ENCODE peak calls at places on chromosomes 1 and 21, in ten cellular contexts. A is CD4-positive, alpha-beta memory T cell; Z is brain microvascular endothelial cell; E is CD8-positive, alpha-beta memory T cell; N is lower lobe of right lung; B is thoracic aorta; C is IMR-90; J is left ventricle myocardium inferior; X is hepatocyte; S is mesendoderm. Y is an unnamed sample.
A peak's percentile ranks its signal among the peaks of the same experiment; 100 is the strongest.

GRCh38 chr1:199155166-199156033 is 516.6 kb downstream of the PTPRC start:
- DNase-seq in A (no peak), Z (no peak), E (no peak), N (no peak), B (no peak), C (no peak), J (no peak), X (no peak), S (no peak), Y (no peak)

GRCh38 chr1:37561794-37562132 is 5.0 kb downstream of the DNALI1 start:
- DNase-seq in A (peak; percentile 36), Z (peak; percentile 20), E (peak; percentile 8), N (no peak), B (no peak), C (peak; percentile 22), J (no peak), X (no peak), S (peak; percentile 64), Y (peak; percentile 72)

GRCh38 chr1:239025223-239025622 is 361.1 kb upstream of the CHRM3 start:
- DNase-seq in A (no peak), Z (no peak), E (no peak), N (no peak), B (no peak), C (no peak), J (no peak), X (no peak), S (no peak), Y (no peak)

GRCh38 chr1:230515451-230516145 is 89.5 kb upstream of the PGBD5 start:
- DNase-seq in A (no peak), Z (no peak), E (no peak), N (no peak), B (no peak), C (no peak), J (no peak), X (peak; percentile 31), S (no peak), Y (peak; percentile 49)

GRCh38 chr1:55355549-55355948 is 140.4 kb upstream of the USP24 start:
- DNase-seq in A (no peak), Z (no peak), E (no peak), N (no peak), B (no peak), C (no peak), J (no peak), X (no peak), S (no peak), Y (no peak)

GRCh38 chr1:164765557-164765956 is 206.6 kb downstream of the PBX1 start:
- DNase-seq in A (no peak), Z (peak; percentile 86), E (no peak), N (no peak), B (no peak), C (peak; percentile 93), J (no peak), X (no peak), S (peak; percentile 64), Y (no peak)

GRCh38 chr1:151157067-151157531 is 650 bp downstream of the TNFAIP8L2 start:
- DNase-seq in A (peak; percentile 73), Z (no peak), E (peak; percentile 48), N (no peak), B (no peak), C (no peak), J (no peak), X (no peak), S (no peak), Y (no peak)

GRCh38 chr1:43853161-43853921 is 80.3 kb upstream of the ARTN start:
- DNase-seq in A (peak; percentile 12), Z (no peak), E (peak; percentile 37), N (peak; percentile 83), B (no peak), C (peak; percentile 79), J (peak; percentile 74), X (no peak), S (no peak), Y (no peak)

GRCh38 chr1:152622803-152623202 is at the start of gene LCE3A:
- DNase-seq in A (no peak), Z (no peak), E (no peak), N (no peak), B (no peak), C (peak; percentile 0), J (no peak), X (no peak), S (no peak), Y (no peak)

GRCh38 chr1:94654031-94654430 is 112.5 kb upstream of the F3 start:
- DNase-seq in A (no peak), Z (peak; percentile 53), E (no peak), N (no peak), B (no peak), C (peak; percentile 53), J (no peak), X (peak; percentile 66), S (peak; percentile 96), Y (no peak)

GRCh38 chr1:40635763-40636500 is 29.6 kb downstream of the RIMS3 start:
- DNase-seq in A (no peak), Z (no peak), E (no peak), N (no peak), B (no peak), C (no peak), J (no peak), X (no peak), S (no peak), Y (no peak)

GRCh38 chr1:58932820-58933598 is 149.2 kb upstream of the JUN start:
- DNase-seq in A (peak; percentile 18), Z (peak; percentile 67), E (no peak), N (peak; percentile 85), B (no peak), C (peak; percentile 76), J (no peak), X (peak; percentile 83), S (no peak), Y (no peak)

GRCh38 chr1:215243275-215244054 is 160.9 kb downstream of the KCNK2 start:
- DNase-seq in A (no peak), Z (no peak), E (no peak), N (no peak), B (no peak), C (peak; percentile 2), J (no peak), X (no peak), S (peak; percentile 25), Y (no peak)

GRCh38 chr1:246613131-246613758 is 47.0 kb downstream of the CNST start:
- DNase-seq in A (no peak), Z (no peak), E (no peak), N (no peak), B (no peak), C (no peak), J (no peak), X (peak; percentile 14), S (no peak), Y (no peak)

DNA sequence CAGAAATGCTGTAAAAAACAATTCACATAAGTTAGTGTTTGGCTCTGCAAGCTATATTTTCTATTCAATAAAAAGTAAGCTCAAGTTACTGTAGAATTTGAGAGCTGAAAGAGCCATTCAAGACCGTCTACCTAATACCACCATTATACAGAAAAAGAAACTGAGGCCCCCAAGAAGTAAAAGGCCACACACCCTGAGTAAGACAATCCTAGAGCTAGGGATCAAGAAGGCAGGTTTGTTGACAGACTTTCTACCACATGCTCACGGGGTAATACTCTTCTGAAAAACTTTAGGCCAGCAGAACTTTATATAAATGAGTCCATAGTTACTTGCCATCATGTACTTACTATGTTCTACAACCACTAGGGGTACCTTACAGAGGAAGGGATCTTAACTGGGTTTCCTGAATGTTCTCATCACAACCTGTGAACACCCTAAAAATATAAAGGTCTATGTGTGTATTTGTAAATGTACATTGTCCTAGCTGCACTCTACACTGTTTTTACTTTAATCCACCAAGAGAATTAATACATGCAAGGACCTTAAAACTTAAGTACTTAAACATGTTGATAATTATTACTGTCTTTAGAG is 2.7 kb downstream of the PSMG1 start:
- DNase-seq in A (peak; percentile 19), Z (no peak), E (no peak), N (no peak), B (no peak), C (no peak), J (no peak), X (no peak), S (no peak), Y (no peak)
- H3K36me3 ChIP-seq in A (peaks cover 16% of the 10 kb centered on the region), Z (peaks cover 7% of the 10 kb centered on the region), E (peaks cover 13% of the 10 kb centered on the region), N (peaks cover 4% of the 10 kb centered on the region), B (no peaks in the 10 kb centered on the region), C (peaks cover 5% of the 10 kb centered on the region), J (peaks cover 2% of the 10 kb centered on the region), X (no peaks in the 10 kb centered on the region), S (no peaks in the 10 kb centered on the region), Y (no peaks in the 10 kb centered on the region)

GRCh38 chr1:217089239-217090014 is 366.2 kb upstream of the ESRRG start:
- DNase-seq in A (no peak), Z (peak; percentile 67), E (no peak), N (no peak), B (no peak), C (peak; percentile 61), J (peak; percentile 24), X (peak; percentile 66), S (no peak), Y (peak; percentile 52)
- H3K4me3 ChIP-seq in A (no peak overlapping the region), Z (peak overlapping the region; percentile 56), E (no peak overlapping the region), N (peak overlapping the region; percentile 50), B (peak overlapping the region; percentile 70), C (peak overlapping the region; percentile 30), J (peak overlapping the region; percentile 73), X (peak overlapping the region; percentile 70), S (peak overlapping the region; percentile 17), Y (peak overlapping the region; percentile 44)

DNA sequence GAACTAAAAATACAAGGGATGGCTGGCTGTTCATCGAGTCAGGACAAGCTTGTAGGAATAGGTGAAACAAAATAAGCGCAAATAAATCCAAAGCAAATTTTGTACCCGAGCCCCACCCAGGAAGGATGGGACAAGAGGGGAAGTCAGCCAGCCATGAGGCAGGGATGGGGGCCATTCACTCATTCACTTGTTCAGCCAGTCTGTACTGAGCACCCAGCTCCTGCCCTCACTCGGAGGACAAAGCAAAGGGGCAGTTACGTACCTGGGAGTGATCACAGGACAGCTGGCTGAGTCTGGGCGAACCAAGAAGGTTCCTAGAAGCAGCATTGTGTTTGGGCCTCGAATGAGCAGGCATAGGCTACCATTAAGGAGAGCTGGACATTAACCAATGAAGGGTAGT is 94.0 kb upstream of the VAMP3 start:
- DNase-seq in A (no peak), Z (no peak), E (no peak), N (peak; percentile 8), B (no peak), C (no peak), J (no peak), X (no peak), S (no peak), Y (no peak)
- H3K27me3 ChIP-seq in A (no peaks in the 10 kb centered on the region), Z (no peaks in the 10 kb centered on the region), E (peaks cover 5% of the 10 kb centered on the region), N (no peaks in the 10 kb centered on the region), B (no peaks in the 10 kb centered on the region), C (peaks cover 49% of the 10 kb centered on the region), J (no peaks in the 10 kb centered on the region), X (no peaks in the 10 kb centered on the region), S (no peaks in the 10 kb centered on the region), Y (peaks cover 34% of the 10 kb centered on the region)

DNA sequence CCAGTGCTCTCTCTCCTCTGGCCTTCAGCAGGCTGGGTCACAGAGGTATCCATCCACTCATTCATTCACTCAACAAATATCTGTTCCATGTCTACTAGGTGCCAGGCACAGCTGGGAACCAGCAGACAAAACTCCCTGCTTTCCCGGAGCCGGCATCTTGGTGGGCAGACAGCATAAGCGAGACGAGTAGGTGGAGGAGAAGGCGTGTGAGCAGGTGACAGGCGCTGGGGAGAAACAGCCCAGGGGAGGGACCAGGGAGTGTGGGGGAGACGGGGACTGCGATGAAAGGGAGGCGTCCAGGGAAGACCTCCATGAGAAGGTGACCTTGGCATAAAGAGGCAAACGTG is 11.0 kb upstream of the KCNAB2 start:
- DNase-seq in A (no peak), Z (no peak), E (no peak), N (no peak), B (no peak), C (no peak), J (no peak), X (no peak), S (no peak), Y (no peak)
- H3K36me3 ChIP-seq in A (peaks cover 8% of the 10 kb centered on the region), Z (no peaks in the 10 kb centered on the region), E (peaks cover 3% of the 10 kb centered on the region), N (no peaks in the 10 kb centered on the region), B (no peaks in the 10 kb centered on the region), C (no peaks in the 10 kb centered on the region), J (no peaks in the 10 kb centered on the region), X (no peaks in the 10 kb centered on the region), S (no peaks in the 10 kb centered on the region), Y (no peaks in the 10 kb centered on the region)

Y was measured in H7.